ENCODE peak calls at places on chromosomes 7 and 10, in four cellular contexts. D, C, J and N are unnamed samples.

GRCh38 chr10:62732841-62733653 is 71.5 kb upstream of the ADO start:
- DNase-seq in D (no peak), J (no peak), C (no peak), N (peak)

GRCh38 chr10:103574116-103575061 is 80.9 kb downstream of the NEURL1 start:
- DNase-seq in C (no peak), D (no peak), J (no peak), N (no peak)

GRCh38 chr10:78567680-78568453 is 500.9 kb upstream of the ZMIZ1 start:
- DNase-seq in D (no peak), J (no peak), C (no peak), N (no peak)

GRCh38 chr7:140196361-140197217 is 19.8 kb upstream of the KDM7A start:
- DNase-seq in J (peak), D (no peak), C (no peak), N (no peak)

GRCh38 chr10:123555616-123556015 is 110.5 kb upstream of the GPR26 start:
- DNase-seq in C (no peak), J (no peak), D (no peak), N (no peak)

GRCh38 chr7:129917934-129918333 is 34.8 kb downstream of the UBE2H start:
- DNase-seq in D (no peak), C (no peak), J (no peak), N (no peak)

GRCh38 chr7:75980126-75980864 is 14.1 kb downstream of the TMEM120A start:
- DNase-seq in D (no peak), J (peak), C (no peak), N (no peak)

GRCh38 chr10:26216577-26216948 is at the start of gene GAD2:
- DNase-seq in D (no peak), C (no peak), J (no peak), N (no peak)

GRCh38 chr10:66252986-66253385 is 672.9 kb upstream of the LRRTM3 start:
- DNase-seq in C (no peak), D (no peak), J (no peak), N (no peak)

GRCh38 chr10:14259696-14260595 is 70.8 kb downstream of the FRMD4A start:
- DNase-seq in J (no peak), C (no peak), D (no peak), N (no peak)

GRCh38 chr10:91779011-91779605 is 19.1 kb upstream of the TNKS2 start:
- DNase-seq in C (no peak), D (no peak), J (no peak), N (no peak)

GRCh38 chr7:112290065-112290464 is 83.6 kb downstream of the ZNF277 start:
- DNase-seq in C (no peak), J (no peak), D (no peak), N (peak)

GRCh38 chr10:87656431-87657072 is 3.1 kb upstream of the PAPSS2 start:
- DNase-seq in D (no peak), C (no peak), J (no peak), N (no peak)

GRCh38 chr10:84117683-84118394 is 21.5 kb upstream of the GHITM start:
- DNase-seq in D (no peak), C (no peak), J (no peak), N (no peak)

GRCh38 chr10:17923728-17924127 is 28.0 kb upstream of the SLC39A12 start:
- DNase-seq in J (no peak), D (no peak), C (no peak), N (peak)

GRCh38 chr7:99453105-99453504 is 12.9 kb downstream of the ATP5MF start:
- DNase-seq in D (no peak), J (no peak), C (no peak), N (no peak)
- TF ChIP-seq POLR2A in D (no peak), J (no peak), C (no peak), N (no peak)

GRCh38 chr7:73439305-73439704 is 5.7 kb downstream of the FZD9 start:
- DNase-seq in D (no peak), J (no peak), C (no peak), N (no peak)
- TF ChIP-seq POLR2A in D (no peak), J (no peak), C (no peak), N (no peak)

DNA sequence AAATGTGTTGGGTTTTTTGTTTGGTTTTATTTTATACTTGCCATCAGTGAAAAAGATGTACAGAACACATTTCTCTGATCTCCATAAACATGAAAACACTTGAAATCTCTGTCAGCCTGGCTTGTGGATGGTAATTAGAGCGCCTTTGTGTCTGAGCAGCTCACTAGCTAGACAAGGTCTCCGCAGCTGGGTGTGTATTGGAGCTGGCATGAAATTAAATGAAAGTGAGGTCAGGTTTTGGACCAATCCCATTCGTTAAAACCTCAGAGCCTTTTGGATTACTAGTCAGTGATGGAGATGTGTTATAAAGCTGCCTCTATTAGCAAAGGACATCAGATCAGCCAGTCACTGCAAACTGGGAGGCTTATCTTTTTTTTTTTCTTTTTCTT is 2.7 kb downstream of the FRAT1 start:
- DNase-seq in J (no peak), C (no peak), D (no peak), N (no peak)
- TF ChIP-seq POLR2A in J (no peak), C (no peak), D (no peak), N (no peak)

GRCh38 chr10:75265856-75266255 is 30.1 kb upstream of the COMTD1 start:
- DNase-seq in C (no peak), D (no peak), J (no peak), N (no peak)

GRCh38 chr10:75263806-75264205 is 28.0 kb upstream of the COMTD1 start:
- DNase-seq in C (no peak), D (no peak), J (no peak), N (no peak)

GRCh38 chr10:75260990-75261389 is 25.2 kb upstream of the COMTD1 start:
- DNase-seq in C (no peak), J (no peak), D (no peak), N (no peak)

GRCh38 chr10:75266945-75267344 is 31.2 kb upstream of the COMTD1 start:
- DNase-seq in J (no peak), D (no peak), C (no peak), N (no peak)

GRCh38 chr10:75261813-75262725 is 26.3 kb upstream of the COMTD1 start:
- DNase-seq in D (no peak), J (no peak), C (no peak), N (no peak)
- TF ChIP-seq POLR2A in D (no peak), J (no peak), C (no peak), N (no peak)